ENCODE peak calls at places on chromosome 10, in four cellular contexts. U is NCI-H345; G is activated naive CD8-positive, alpha-beta T cell treated with anti-CD3 and anti-CD28 coated beads, Interleukin-2, amount 10 ng/mL, durations not matched to agents 7 days and 5 days; L is COR-L47. W is an unnamed sample.

GRCh38 chr10:116752969-116753665 is 10.8 kb upstream of the HSPA12A start:
- DNase-seq in U (no peak), G (no peak), L (no peak), W (no peak)

GRCh38 chr10:121559321-121559720 is 38.9 kb downstream of the FGFR2 start:
- DNase-seq in U (no peak), G (no peak), L (no peak), W (no peak)

GRCh38 chr10:62482581-62482980 is 108.4 kb downstream of the ZNF365 start:
- DNase-seq in U (no peak), G (no peak), L (no peak), W (no peak)

GRCh38 chr10:131215776-131216175 is 95.7 kb downstream of the TCERG1L start:
- DNase-seq in U (no peak), G (no peak), L (no peak), W (no peak)

GRCh38 chr10:129848571-129849451 is 115.3 kb downstream of the EBF3 start:
- DNase-seq in U (no peak), G (no peak), L (no peak), W (no peak)

GRCh38 chr10:55449981-55450380 is 649.0 kb upstream of the PCDH15 start:
- DNase-seq in U (no peak), G (no peak), L (no peak), W (peak; percentile 28)

GRCh38 chr10:6211341-6212265 is 8.9 kb downstream of the PFKFB3 start:
- DNase-seq in U (no peak), G (no peak), L (no peak), W (no peak)

GRCh38 chr10:97673736-97674525 is 13.1 kb downstream of the AVPI1 start:
- DNase-seq in U (no peak), G (no peak), L (no peak), W (no peak)

GRCh38 chr10:67609996-67610793 is 85.8 kb downstream of the CTNNA3 start:
- DNase-seq in U (no peak), G (no peak), L (no peak), W (no peak)

GRCh38 chr10:128086003-128086863 is 40.0 kb downstream of the MKI67 start:
- DNase-seq in U (no peak), G (no peak), L (no peak), W (no peak)

GRCh38 chr10:114683593-114683992 is 25.5 kb upstream of the ABLIM1 start:
- DNase-seq in U (no peak), G (no peak), L (no peak), W (no peak)

GRCh38 chr10:70912556-70912955 is 24.2 kb upstream of the PCBD1 start:
- DNase-seq in U (no peak), G (no peak), L (no peak), W (no peak)

GRCh38 chr10:110498087-110498981 is 627 bp downstream of the DUSP5 start:
- DNase-seq in U (peak; percentile 21), G (peak; percentile 83), L (peak; percentile 36), W (no peak)

GRCh38 chr10:1752153-1752552 is 14.8 kb upstream of the ADARB2 start:
- DNase-seq in U (no peak), G (no peak), L (no peak), W (no peak)

GRCh38 chr10:66586897-66587679 is 338.7 kb upstream of the LRRTM3 start:
- DNase-seq in U (no peak), G (no peak), L (no peak), W (no peak)

GRCh38 chr10:71623986-71624291 is 95.6 kb downstream of the C10orf105 start:
- DNase-seq in U (no peak), G (no peak), L (no peak), W (no peak)